ENCODE peak calls at places on chromosome 2, in eight cellular contexts. One of them, this sample, is unnamed.

GRCh38 chr2:43021791-43022500 is 204.5 kb downstream of the ZFP36L2 start:
- DNase-seq in kidney: peak
- DNase-seq in choroid plexus epithelial cell: no peak
- DNase-seq in CD8-positive, alpha-beta T cell: no peak
- DNase-seq in WERI-Rb-1: no peak
- DNase-seq in fibroblast of the aortic adventitia: no peak
- DNase-seq in left ventricle myocardium inferior: no peak
- DNase-seq in psoas muscle: peak
- DNase-seq in this sample: no peak

GRCh38 chr2:195537811-195538210 is 119.2 kb upstream of the SLC39A10 start:
- DNase-seq in kidney: no peak
- DNase-seq in choroid plexus epithelial cell: no peak
- DNase-seq in CD8-positive, alpha-beta T cell: no peak
- DNase-seq in WERI-Rb-1: no peak
- DNase-seq in fibroblast of the aortic adventitia: peak
- DNase-seq in left ventricle myocardium inferior: no peak
- DNase-seq in psoas muscle: no peak
- DNase-seq in this sample: no peak

GRCh38 chr2:48249093-48249492 is 280.9 kb upstream of the STON1 start:
- DNase-seq in kidney: no peak
- DNase-seq in choroid plexus epithelial cell: peak
- DNase-seq in CD8-positive, alpha-beta T cell: no peak
- DNase-seq in WERI-Rb-1: no peak
- DNase-seq in fibroblast of the aortic adventitia: peak
- DNase-seq in left ventricle myocardium inferior: no peak
- DNase-seq in psoas muscle: no peak
- DNase-seq in this sample: peak

GRCh38 chr2:1728821-1729220 is 15.5 kb downstream of the PXDN start:
- DNase-seq in kidney: peak
- DNase-seq in choroid plexus epithelial cell: peak
- DNase-seq in CD8-positive, alpha-beta T cell: no peak
- DNase-seq in WERI-Rb-1: peak
- DNase-seq in fibroblast of the aortic adventitia: no peak
- DNase-seq in left ventricle myocardium inferior: peak
- DNase-seq in psoas muscle: no peak
- DNase-seq in this sample: no peak

GRCh38 chr2:129859141-129859540 is 120.3 kb upstream of the RAB6C start:
- DNase-seq in kidney: peak
- DNase-seq in choroid plexus epithelial cell: no peak
- DNase-seq in CD8-positive, alpha-beta T cell: no peak
- DNase-seq in WERI-Rb-1: no peak
- DNase-seq in fibroblast of the aortic adventitia: no peak
- DNase-seq in left ventricle myocardium inferior: no peak
- DNase-seq in psoas muscle: no peak
- DNase-seq in this sample: no peak

GRCh38 chr2:1233280-1233679 is 180.0 kb upstream of the TPO start:
- DNase-seq in kidney: peak
- DNase-seq in choroid plexus epithelial cell: peak
- DNase-seq in CD8-positive, alpha-beta T cell: no peak
- DNase-seq in WERI-Rb-1: no peak
- DNase-seq in fibroblast of the aortic adventitia: no peak
- DNase-seq in left ventricle myocardium inferior: no peak
- DNase-seq in psoas muscle: no peak
- DNase-seq in this sample: no peak

GRCh38 chr2:235300368-235301201 is 193.3 kb upstream of the AGAP1 start:
- DNase-seq in kidney: peak
- DNase-seq in choroid plexus epithelial cell: peak
- DNase-seq in CD8-positive, alpha-beta T cell: no peak
- DNase-seq in WERI-Rb-1: no peak
- DNase-seq in fibroblast of the aortic adventitia: peak
- DNase-seq in left ventricle myocardium inferior: no peak
- DNase-seq in psoas muscle: no peak
- DNase-seq in this sample: peak

GRCh38 chr2:181949047-181949446 is 36.6 kb upstream of the PPP1R1C start:
- DNase-seq in kidney: no peak
- DNase-seq in choroid plexus epithelial cell: peak
- DNase-seq in CD8-positive, alpha-beta T cell: no peak
- DNase-seq in WERI-Rb-1: no peak
- DNase-seq in fibroblast of the aortic adventitia: peak
- DNase-seq in left ventricle myocardium inferior: no peak
- DNase-seq in psoas muscle: no peak
- DNase-seq in this sample: peak

GRCh38 chr2:119468154-119468955 is 36.7 kb downstream of the TMEM37 start:
- DNase-seq in kidney: no peak
- DNase-seq in choroid plexus epithelial cell: peak
- DNase-seq in CD8-positive, alpha-beta T cell: no peak
- DNase-seq in WERI-Rb-1: no peak
- DNase-seq in fibroblast of the aortic adventitia: peak
- DNase-seq in left ventricle myocardium inferior: no peak
- DNase-seq in psoas muscle: no peak
- DNase-seq in this sample: peak

GRCh38 chr2:102336502-102336945 is 19.1 kb upstream of the IL18R1 start:
- DNase-seq in kidney: no peak
- DNase-seq in choroid plexus epithelial cell: peak
- DNase-seq in CD8-positive, alpha-beta T cell: no peak
- DNase-seq in WERI-Rb-1: no peak
- DNase-seq in fibroblast of the aortic adventitia: peak
- DNase-seq in left ventricle myocardium inferior: no peak
- DNase-seq in psoas muscle: no peak
- DNase-seq in this sample: peak

GRCh38 chr2:96400049-96401000 is 64.8 kb downstream of the NCAPH start:
- DNase-seq in kidney: no peak
- DNase-seq in choroid plexus epithelial cell: no peak
- DNase-seq in CD8-positive, alpha-beta T cell: no peak
- DNase-seq in WERI-Rb-1: no peak
- DNase-seq in fibroblast of the aortic adventitia: no peak
- DNase-seq in left ventricle myocardium inferior: no peak
- DNase-seq in psoas muscle: no peak
- DNase-seq in this sample: no peak

GRCh38 chr2:239057533-239057932 is 209.6 kb downstream of the TWIST2 start:
- DNase-seq in kidney: no peak
- DNase-seq in choroid plexus epithelial cell: peak
- DNase-seq in CD8-positive, alpha-beta T cell: no peak
- DNase-seq in WERI-Rb-1: no peak
- DNase-seq in fibroblast of the aortic adventitia: peak
- DNase-seq in left ventricle myocardium inferior: no peak
- DNase-seq in psoas muscle: no peak
- DNase-seq in this sample: peak

GRCh38 chr2:207156451-207157161 is 9.1 kb downstream of the KLF7 start:
- DNase-seq in kidney: no peak
- DNase-seq in choroid plexus epithelial cell: peak
- DNase-seq in CD8-positive, alpha-beta T cell: no peak
- DNase-seq in WERI-Rb-1: no peak
- DNase-seq in fibroblast of the aortic adventitia: peak
- DNase-seq in left ventricle myocardium inferior: no peak
- DNase-seq in psoas muscle: no peak
- DNase-seq in this sample: peak

GRCh38 chr2:8989536-8990079 is 13.9 kb downstream of the MBOAT2 start:
- DNase-seq in kidney: no peak
- DNase-seq in choroid plexus epithelial cell: no peak
- DNase-seq in CD8-positive, alpha-beta T cell: no peak
- DNase-seq in WERI-Rb-1: no peak
- DNase-seq in fibroblast of the aortic adventitia: no peak
- DNase-seq in left ventricle myocardium inferior: no peak
- DNase-seq in psoas muscle: no peak
- DNase-seq in this sample: no peak

GRCh38 chr2:136932700-136933099 is 167.4 kb downstream of the THSD7B start:
- DNase-seq in kidney: no peak
- DNase-seq in choroid plexus epithelial cell: peak
- DNase-seq in CD8-positive, alpha-beta T cell: no peak
- DNase-seq in WERI-Rb-1: peak
- DNase-seq in fibroblast of the aortic adventitia: peak
- DNase-seq in left ventricle myocardium inferior: no peak
- DNase-seq in psoas muscle: no peak
- DNase-seq in this sample: peak
- TF ChIP-seq CTCF in kidney: no peak
- TF ChIP-seq CTCF in choroid plexus epithelial cell: peak
- TF ChIP-seq CTCF in CD8-positive, alpha-beta T cell: no peak
- TF ChIP-seq CTCF in WERI-Rb-1: peak
- TF ChIP-seq CTCF in fibroblast of the aortic adventitia: peak
- TF ChIP-seq CTCF in left ventricle myocardium inferior: peak
- TF ChIP-seq CTCF in psoas muscle: no peak
- TF ChIP-seq CTCF in this sample: peak

GRCh38 chr2:27261926-27262298 is 935 bp downstream of the SLC30A3 start:
- DNase-seq in kidney: no peak
- DNase-seq in choroid plexus epithelial cell: no peak
- DNase-seq in CD8-positive, alpha-beta T cell: no peak
- DNase-seq in WERI-Rb-1: no peak
- DNase-seq in fibroblast of the aortic adventitia: no peak
- DNase-seq in left ventricle myocardium inferior: no peak
- DNase-seq in psoas muscle: no peak
- DNase-seq in this sample: no peak
- H3K4me3 ChIP-seq in kidney: no peak
- H3K4me3 ChIP-seq in choroid plexus epithelial cell: no peak
- H3K4me3 ChIP-seq in CD8-positive, alpha-beta T cell: no peak
- H3K4me3 ChIP-seq in WERI-Rb-1: peak
- H3K4me3 ChIP-seq in fibroblast of the aortic adventitia: no peak
- H3K4me3 ChIP-seq in left ventricle myocardium inferior: peak
- H3K4me3 ChIP-seq in psoas muscle: peak
- H3K4me3 ChIP-seq in this sample: no peak

DNA sequence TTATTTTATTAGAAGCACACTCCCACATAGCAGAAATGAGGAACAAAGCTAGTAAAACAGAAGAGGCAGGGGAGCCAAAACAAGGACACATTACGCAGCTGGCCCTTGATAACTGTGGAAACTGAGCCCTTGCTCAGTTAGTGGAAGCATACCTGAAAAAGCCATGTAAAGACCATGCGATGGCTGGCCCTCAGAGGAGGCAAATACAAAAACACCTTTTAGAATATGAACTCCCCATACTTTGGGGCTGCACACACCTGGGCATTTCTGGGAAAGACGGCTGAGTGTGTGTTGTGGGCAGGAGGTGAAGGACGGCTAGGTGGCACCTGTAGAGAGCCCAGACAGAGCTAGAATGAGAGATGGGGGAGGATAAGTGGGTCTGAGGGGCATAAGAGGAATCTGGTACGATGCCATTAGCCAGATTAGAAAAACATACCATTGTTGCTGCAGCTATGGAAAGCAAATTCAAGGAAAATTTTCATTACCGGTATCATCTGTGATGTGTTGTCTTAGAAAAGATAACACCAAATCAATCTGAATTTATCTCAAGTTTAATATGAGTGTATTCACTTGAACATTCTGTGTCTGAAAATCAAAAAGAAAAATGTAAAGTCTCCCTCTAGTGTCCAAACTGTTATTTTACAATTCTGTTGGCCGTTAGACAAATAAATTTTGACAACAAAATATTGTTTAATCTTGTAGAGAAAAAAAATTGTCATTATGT is 45.2 kb upstream of the SULT1C3 start:
- DNase-seq in kidney: no peak
- DNase-seq in choroid plexus epithelial cell: peak
- DNase-seq in CD8-positive, alpha-beta T cell: no peak
- DNase-seq in WERI-Rb-1: no peak
- DNase-seq in fibroblast of the aortic adventitia: peak
- DNase-seq in left ventricle myocardium inferior: no peak
- DNase-seq in psoas muscle: no peak
- DNase-seq in this sample: peak
- TF ChIP-seq CTCF in kidney: no peak
- TF ChIP-seq CTCF in choroid plexus epithelial cell: peak
- TF ChIP-seq CTCF in CD8-positive, alpha-beta T cell: no peak
- TF ChIP-seq CTCF in WERI-Rb-1: peak
- TF ChIP-seq CTCF in fibroblast of the aortic adventitia: peak
- TF ChIP-seq CTCF in left ventricle myocardium inferior: peak
- TF ChIP-seq CTCF in psoas muscle: peak
- TF ChIP-seq CTCF in this sample: peak

GRCh38 chr2:208466133-208466919 is 59.7 kb downstream of the PTH2R start:
- DNase-seq in kidney: no peak
- DNase-seq in choroid plexus epithelial cell: peak
- DNase-seq in CD8-positive, alpha-beta T cell: no peak
- DNase-seq in WERI-Rb-1: peak
- DNase-seq in fibroblast of the aortic adventitia: peak
- DNase-seq in left ventricle myocardium inferior: no peak
- DNase-seq in psoas muscle: no peak
- DNase-seq in this sample: peak

GRCh38 chr2:208466920-208467298 is 60.3 kb downstream of the PTH2R start:
- DNase-seq in kidney: no peak
- DNase-seq in choroid plexus epithelial cell: peak
- DNase-seq in CD8-positive, alpha-beta T cell: no peak
- DNase-seq in WERI-Rb-1: no peak
- DNase-seq in fibroblast of the aortic adventitia: peak
- DNase-seq in left ventricle myocardium inferior: no peak
- DNase-seq in psoas muscle: no peak
- DNase-seq in this sample: peak

GRCh38 chr2:208464205-208464604 is 57.6 kb downstream of the PTH2R start:
- DNase-seq in kidney: no peak
- DNase-seq in choroid plexus epithelial cell: no peak
- DNase-seq in CD8-positive, alpha-beta T cell: no peak
- DNase-seq in WERI-Rb-1: no peak
- DNase-seq in fibroblast of the aortic adventitia: no peak
- DNase-seq in left ventricle myocardium inferior: no peak
- DNase-seq in psoas muscle: no peak
- DNase-seq in this sample: no peak

GRCh38 chr2:208467564-208467963 is 61.0 kb downstream of the PTH2R start:
- DNase-seq in kidney: no peak
- DNase-seq in choroid plexus epithelial cell: no peak
- DNase-seq in CD8-positive, alpha-beta T cell: no peak
- DNase-seq in WERI-Rb-1: no peak
- DNase-seq in fibroblast of the aortic adventitia: no peak
- DNase-seq in left ventricle myocardium inferior: no peak
- DNase-seq in psoas muscle: no peak
- DNase-seq in this sample: no peak
- H3K4me3 ChIP-seq in kidney: no peak
- H3K4me3 ChIP-seq in choroid plexus epithelial cell: no peak
- H3K4me3 ChIP-seq in CD8-positive, alpha-beta T cell: no peak
- H3K4me3 ChIP-seq in WERI-Rb-1: no peak
- H3K4me3 ChIP-seq in fibroblast of the aortic adventitia: no peak
- H3K4me3 ChIP-seq in left ventricle myocardium inferior: no peak
- H3K4me3 ChIP-seq in psoas muscle: no peak
- H3K4me3 ChIP-seq in this sample: no peak

This sample was measured in cardiac fibroblast.